ENCODE peak calls at places on chromosomes 6 and 20, in five cellular contexts. One of them, this sample, is unnamed.

GRCh38 chr6:142071981-142072380 is 60.7 kb upstream of the GJE1 start:
- DNase-seq in H9: peak; percentile 73
- DNase-seq in NCI-H1417: no peak
- DNase-seq in HFF-Myc: no peak
- DNase-seq in astrocyte of the spinal cord: no peak
- DNase-seq in this sample: no peak

GRCh38 chr20:38239406-38239805 is 21.1 kb downstream of the KIAA1755 start:
- DNase-seq in HFF-Myc: no peak
- DNase-seq in NCI-H1417: no peak
- DNase-seq in H9: no peak
- DNase-seq in astrocyte of the spinal cord: no peak
- DNase-seq in this sample: no peak

GRCh38 chr6:117417851-117418250 is 7.9 kb downstream of the ROS1 start:
- DNase-seq in astrocyte of the spinal cord: peak; percentile 4
- DNase-seq in H9: no peak
- DNase-seq in HFF-Myc: no peak
- DNase-seq in NCI-H1417: no peak
- DNase-seq in this sample: no peak

GRCh38 chr6:130037207-130037811 is 18.9 kb downstream of the L3MBTL3 start:
- DNase-seq in HFF-Myc: no peak
- DNase-seq in astrocyte of the spinal cord: peak; percentile 13
- DNase-seq in H9: no peak
- DNase-seq in NCI-H1417: no peak
- DNase-seq in this sample: no peak

GRCh38 chr6:4582506-4582905 is 193.7 kb upstream of the CDYL start:
- DNase-seq in HFF-Myc: no peak
- DNase-seq in astrocyte of the spinal cord: peak; percentile 45
- DNase-seq in NCI-H1417: no peak
- DNase-seq in H9: no peak
- DNase-seq in this sample: no peak

GRCh38 chr6:162387723-162388382 is 339.7 kb downstream of the PRKN start:
- DNase-seq in H9: no peak
- DNase-seq in NCI-H1417: no peak
- DNase-seq in HFF-Myc: no peak
- DNase-seq in astrocyte of the spinal cord: no peak
- DNase-seq in this sample: no peak

GRCh38 chr6:24903681-24904080 is 32.1 kb downstream of the RIPOR2 start:
- DNase-seq in astrocyte of the spinal cord: no peak
- DNase-seq in H9: no peak
- DNase-seq in NCI-H1417: no peak
- DNase-seq in HFF-Myc: no peak
- DNase-seq in this sample: no peak

GRCh38 chr6:110878751-110879539 is 4.4 kb downstream of the AMD1 start:
- DNase-seq in NCI-H1417: no peak
- DNase-seq in astrocyte of the spinal cord: peak; percentile 21
- DNase-seq in H9: no peak
- DNase-seq in HFF-Myc: no peak
- DNase-seq in this sample: peak; percentile 22

GRCh38 chr6:41503841-41504525 is 42.2 kb upstream of the FOXP4 start:
- DNase-seq in H9: no peak
- DNase-seq in astrocyte of the spinal cord: peak; percentile 67
- DNase-seq in HFF-Myc: no peak
- DNase-seq in NCI-H1417: peak; percentile 36
- DNase-seq in this sample: peak; percentile 8

GRCh38 chr20:21436186-21436585 is 38.9 kb upstream of the NKX2-4 start:
- DNase-seq in HFF-Myc: no peak
- DNase-seq in astrocyte of the spinal cord: peak; percentile 88
- DNase-seq in NCI-H1417: no peak
- DNase-seq in H9: no peak
- DNase-seq in this sample: no peak

GRCh38 chr20:18012901-18013300 is 44.1 kb downstream of the MGME1 start:
- DNase-seq in HFF-Myc: no peak
- DNase-seq in NCI-H1417: no peak
- DNase-seq in H9: no peak
- DNase-seq in astrocyte of the spinal cord: no peak
- DNase-seq in this sample: no peak

GRCh38 chr6:132614554-132614953 is 9.5 kb downstream of the TAAR2 start:
- DNase-seq in HFF-Myc: no peak
- DNase-seq in astrocyte of the spinal cord: no peak
- DNase-seq in NCI-H1417: no peak
- DNase-seq in H9: no peak
- DNase-seq in this sample: no peak

GRCh38 chr6:54624779-54625178 is 221.8 kb upstream of the FAM83B start:
- DNase-seq in astrocyte of the spinal cord: peak; percentile 80
- DNase-seq in HFF-Myc: no peak
- DNase-seq in NCI-H1417: no peak
- DNase-seq in H9: no peak
- DNase-seq in this sample: no peak

GRCh38 chr20:6886065-6886729 is 118.7 kb downstream of the BMP2 start:
- DNase-seq in astrocyte of the spinal cord: peak; percentile 12
- DNase-seq in HFF-Myc: no peak
- DNase-seq in H9: peak; percentile 33
- DNase-seq in NCI-H1417: peak; percentile 88
- DNase-seq in this sample: no peak

GRCh38 chr6:81753709-81754678 is 1.5 kb upstream of the TENT5A start:
- DNase-seq in H9: peak; percentile 75
- DNase-seq in astrocyte of the spinal cord: peak; percentile 59
- DNase-seq in NCI-H1417: peak; percentile 88
- DNase-seq in HFF-Myc: no peak
- DNase-seq in this sample: peak; percentile 85